ENCODE peak calls at places on chromosomes 7 and 10, in five cellular contexts. V, E, U, Z and D are unnamed samples.

GRCh38 chr7:135681758-135682157 is 19.4 kb downstream of the STMP1 start:
- DNase-seq in V (no peak), E (no peak), U (no peak), Z (no peak), D (peak; percentile 33)

GRCh38 chr10:117249493-117250093 is 8.7 kb downstream of the SLC18A2 start:
- DNase-seq in V (no peak), E (no peak), U (no peak), Z (no peak), D (no peak)

GRCh38 chr10:102675887-102676616 is 31.8 kb downstream of the TRIM8 start:
- DNase-seq in V (no peak), E (no peak), U (no peak), Z (no peak), D (peak; percentile 69)

GRCh38 chr10:60162631-60163030 is 227.0 kb downstream of the ANK3 start:
- DNase-seq in V (no peak), E (no peak), U (no peak), Z (no peak), D (no peak)

GRCh38 chr7:101918426-101918825 is 101.0 kb downstream of the CUX1 start:
- DNase-seq in V (no peak), E (no peak), U (no peak), Z (no peak), D (peak; percentile 38)

GRCh38 chr10:126201603-126202002 is 186.7 kb downstream of the ADAM12 start:
- DNase-seq in V (no peak), E (no peak), U (no peak), Z (no peak), D (no peak)

GRCh38 chr10:113021268-113022028 is 71.4 kb downstream of the TCF7L2 start:
- DNase-seq in V (no peak), E (no peak), U (peak; percentile 74), Z (peak; percentile 30), D (no peak)

GRCh38 chr7:101630591-101630990 is 1.5 kb upstream of the MYL10 start:
- DNase-seq in V (no peak), E (no peak), U (no peak), Z (no peak), D (no peak)

GRCh38 chr10:42929993-42930392 is 146.9 kb upstream of the RET start:
- DNase-seq in V (no peak), E (no peak), U (no peak), Z (no peak), D (no peak)

GRCh38 chr10:114174462-114175190 is 623 bp upstream of the CCDC186 start:
- DNase-seq in V (peak; percentile 64), E (peak; percentile 37), U (peak; percentile 64), Z (peak; percentile 68), D (peak; percentile 66)

GRCh38 chr7:130919316-130920103 is 185.5 kb upstream of the KLF14 start:
- DNase-seq in V (no peak), E (no peak), U (no peak), Z (no peak), D (no peak)

GRCh38 chr7:130923930-130924329 is 189.9 kb upstream of the KLF14 start:
- DNase-seq in V (no peak), E (no peak), U (no peak), Z (no peak), D (no peak)

GRCh38 chr7:130920122-130920521 is 186.1 kb upstream of the KLF14 start:
- DNase-seq in V (no peak), E (no peak), U (no peak), Z (no peak), D (no peak)

GRCh38 chr7:130922206-130923112 is 188.5 kb upstream of the KLF14 start:
- DNase-seq in V (no peak), E (no peak), U (no peak), Z (no peak), D (no peak)

DNA sequence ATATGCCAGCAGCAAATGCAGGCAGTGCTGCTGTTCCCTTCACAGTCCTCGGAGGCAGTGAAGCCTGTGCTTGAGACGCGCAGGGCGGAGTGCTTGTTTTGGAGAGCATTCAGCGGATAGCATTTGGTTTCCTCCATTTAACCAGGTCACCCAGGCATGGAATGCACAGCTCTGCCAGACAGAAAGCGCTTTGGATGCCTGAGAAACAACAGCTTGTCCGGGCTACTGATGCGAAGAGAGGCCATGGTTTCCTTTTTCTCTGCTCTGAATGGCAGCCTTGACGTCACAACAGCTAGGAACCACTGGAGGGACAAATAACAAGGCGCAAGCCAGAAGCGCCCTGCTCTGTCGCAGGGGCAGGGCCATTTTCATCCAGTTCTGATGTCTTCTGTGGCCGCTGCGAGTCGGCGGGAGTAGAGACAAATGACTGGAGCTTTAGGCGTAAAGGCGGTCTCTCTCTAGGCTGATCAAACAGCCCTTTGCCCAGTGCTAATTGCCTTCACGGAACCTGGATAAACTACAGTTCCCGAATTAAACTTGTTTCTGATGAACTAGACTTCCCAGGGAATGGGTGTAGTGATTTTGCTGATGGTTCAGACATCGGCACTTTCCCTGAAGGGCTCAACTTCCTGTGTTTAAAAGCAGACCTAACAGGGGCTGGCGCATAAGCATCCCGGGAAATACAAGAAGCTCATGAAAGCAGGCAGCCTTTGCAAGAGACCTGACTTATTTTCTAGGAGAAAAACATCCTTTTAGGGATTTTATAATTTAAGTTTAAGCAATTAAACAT is 187.6 kb upstream of the KLF14 start:
- DNase-seq in V (no peak), E (no peak), U (peak; percentile 64), Z (peak; percentile 51), D (peak; percentile 96)
- TF ChIP-seq POLR2A in V (no peak), E (no peak), U (no peak), Z (peak; percentile 45), D (peak; percentile 93)

GRCh38 chr7:129434846-129435318 is 650 bp downstream of the STRIP2 start:
- DNase-seq in V (no peak), E (no peak), U (no peak), Z (peak; percentile 12), D (peak; percentile 8)
- H3K4me1 ChIP-seq in V (peaks cover 3% of the 10 kb centered on the region), E (no peaks in the 10 kb centered on the region), U (peaks cover 5% of the 10 kb centered on the region), Z (peaks cover 17% of the 10 kb centered on the region), D (peaks cover 14% of the 10 kb centered on the region)

GRCh38 chr10:35497909-35498308 is 107.2 kb upstream of the GJD4 start:
- DNase-seq in V (no peak), E (no peak), U (no peak), Z (no peak), D (no peak)

GRCh38 chr10:35495521-35496238 is 109.5 kb upstream of the GJD4 start:
- DNase-seq in V (no peak), E (no peak), U (no peak), Z (no peak), D (peak; percentile 23)

GRCh38 chr10:35488228-35488627 is 116.9 kb upstream of the GJD4 start:
- DNase-seq in V (no peak), E (no peak), U (no peak), Z (no peak), D (no peak)

GRCh38 chr10:35492387-35493195 is 112.5 kb upstream of the GJD4 start:
- DNase-seq in V (no peak), E (no peak), U (no peak), Z (no peak), D (peak; percentile 34)

DNA sequence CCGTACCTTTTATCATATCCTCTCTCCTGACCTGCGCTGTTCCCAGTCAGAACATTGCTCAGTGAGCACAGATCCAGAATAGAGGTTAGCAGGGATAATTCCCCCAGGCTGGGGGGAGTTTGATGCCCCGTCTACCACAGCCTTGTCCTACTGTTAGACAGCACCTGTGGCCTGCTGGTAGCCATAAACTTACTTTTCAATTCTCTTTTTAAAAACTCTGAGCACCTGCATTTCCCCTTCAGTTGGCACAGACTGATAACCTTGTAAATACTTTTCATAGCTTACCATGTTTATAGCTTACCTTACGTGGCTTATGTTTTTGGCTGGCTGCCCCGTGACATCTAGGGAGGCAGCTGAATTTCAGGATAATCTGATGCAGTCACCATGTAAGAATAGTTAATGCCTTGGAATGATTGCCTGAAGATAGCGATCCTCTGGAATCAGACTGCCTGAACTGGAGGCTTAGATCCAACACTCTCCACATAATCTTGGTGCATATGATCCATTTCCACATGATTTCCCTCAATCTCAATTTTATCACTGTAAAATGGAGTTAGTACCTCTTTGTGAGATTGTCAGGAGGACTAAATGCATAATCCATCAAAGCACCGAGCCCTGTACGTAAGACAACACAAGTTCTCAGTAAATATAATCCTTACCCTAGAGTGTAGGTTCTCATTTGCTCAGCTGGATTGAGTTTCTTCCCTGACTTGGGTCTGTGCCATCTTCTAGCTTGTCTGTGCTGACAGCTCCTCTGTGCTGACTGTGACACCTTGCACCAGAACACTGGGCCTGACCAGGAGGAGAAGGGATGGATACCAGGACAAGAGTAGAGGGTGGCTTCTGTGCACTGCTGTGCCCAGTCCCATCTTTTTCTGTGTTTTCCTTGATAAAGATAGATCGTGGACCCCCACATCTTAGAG is 111.7 kb upstream of the GJD4 start:
- DNase-seq in V (no peak), E (no peak), U (peak; percentile 52), Z (peak; percentile 36), D (no peak)
- H3K27ac ChIP-seq in V (no peak overlapping the region), E (no peak overlapping the region), U (no peak overlapping the region), Z (no peak overlapping the region), D (no peak overlapping the region)

GRCh38 chr10:104257235-104257634 is 2.5 kb downstream of the GSTO1 start:
- DNase-seq in V (no peak), E (no peak), U (no peak), Z (no peak), D (no peak)

GRCh38 chr10:104254493-104255243 is at the start of gene GSTO1:
- DNase-seq in V (peak; percentile 74), E (no peak), U (peak; percentile 78), Z (peak; percentile 77), D (peak; percentile 81)

GRCh38 chr10:104253576-104254410 is 899 bp upstream of the GSTO1 start:
- DNase-seq in V (no peak), E (no peak), U (no peak), Z (no peak), D (no peak)

GRCh38 chr10:104256335-104257080 is 1.8 kb downstream of the GSTO1 start:
- DNase-seq in V (no peak), E (no peak), U (no peak), Z (no peak), D (no peak)

DNA sequence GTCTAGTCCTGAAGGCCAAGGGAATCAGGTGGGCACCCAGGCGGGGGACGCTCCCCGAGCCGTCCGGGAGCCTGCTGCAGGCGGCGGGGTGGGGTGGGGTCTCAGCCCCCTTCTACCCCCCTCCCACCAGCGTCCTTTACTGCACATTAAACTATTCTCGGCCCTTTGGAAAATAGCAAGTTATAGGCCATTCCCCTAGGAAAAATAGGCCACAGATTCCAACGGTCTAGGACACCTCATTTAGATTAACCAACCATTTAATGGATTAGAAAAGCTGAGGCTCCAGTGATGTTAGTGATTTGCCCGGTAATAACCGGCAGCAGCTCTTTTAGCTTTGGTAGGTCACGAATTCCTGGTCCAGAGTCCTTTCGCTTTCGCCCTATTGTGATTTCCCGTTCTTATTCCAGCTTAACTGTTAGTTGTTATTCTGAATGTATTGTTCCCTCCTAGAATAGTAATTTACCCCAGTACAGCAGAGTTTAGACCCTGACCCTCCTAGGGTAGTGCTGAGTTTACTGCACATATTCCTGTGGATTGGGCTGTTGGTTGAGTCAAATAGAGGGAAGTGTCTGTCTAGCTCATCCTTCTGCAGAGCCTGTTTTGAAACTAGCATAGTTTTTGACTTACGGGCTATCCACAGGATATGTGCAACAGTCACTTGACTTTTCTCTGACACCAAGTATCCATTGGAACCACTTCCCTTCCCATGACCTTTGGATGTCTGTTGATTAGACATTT is 721 bp downstream of the GSTO1 start:
- DNase-seq in V (no peak), E (no peak), U (no peak), Z (no peak), D (no peak)
- TF ChIP-seq POLR2A in V (peak; percentile 43), E (no peak), U (no peak), Z (peak; percentile 64), D (no peak)

GRCh38 chr10:6346621-6347020 is 143.9 kb downstream of the PFKFB3 start:
- DNase-seq in V (no peak), E (no peak), U (no peak), Z (no peak), D (no peak)
- H3K4me1 ChIP-seq in V (no peaks in the 10 kb centered on the region), E (peaks cover 5% of the 10 kb centered on the region), U (no peaks in the 10 kb centered on the region), Z (no peaks in the 10 kb centered on the region), D (no peaks in the 10 kb centered on the region)

GRCh38 chr7:24669971-24670591 is 87.2 kb downstream of the GSDME start:
- DNase-seq in V (no peak), E (no peak), U (no peak), Z (no peak), D (no peak)
- H3K27ac ChIP-seq in V (no peak overlapping the region), E (no peak overlapping the region), U (no peak overlapping the region), Z (no peak overlapping the region), D (no peak overlapping the region)